ENCODE peak calls at places on chromosome 5, in seven cellular contexts. One of them, this sample, is unnamed.

GRCh38 chr5:150105898-150106615 is 19.7 kb upstream of the CSF1R start:
- DNase-seq in NT2/D1: no peak
- DNase-seq in stimulated activated CD8-positive, alpha-beta memory T cell treated with anti-CD3 and anti-CD28 coated beads, Interleukin-7, amount 100 ng/mL, for 24 hours: no peak
- DNase-seq in heart right ventricle: no peak
- DNase-seq in ELF-1: no peak
- DNase-seq in CD4-positive, alpha-beta T cell: no peak
- DNase-seq in NCI-H1105: no peak
- DNase-seq in this sample: no peak

GRCh38 chr5:71633255-71634155 is 46.4 kb downstream of the MCCC2 start:
- DNase-seq in NT2/D1: no peak
- DNase-seq in stimulated activated CD8-positive, alpha-beta memory T cell treated with anti-CD3 and anti-CD28 coated beads, Interleukin-7, amount 100 ng/mL, for 24 hours: no peak
- DNase-seq in heart right ventricle: no peak
- DNase-seq in ELF-1: no peak
- DNase-seq in CD4-positive, alpha-beta T cell: no peak
- DNase-seq in NCI-H1105: no peak
- DNase-seq in this sample: no peak

GRCh38 chr5:115962565-115963402 is 509 bp downstream of the LVRN start:
- DNase-seq in NT2/D1: no peak
- DNase-seq in stimulated activated CD8-positive, alpha-beta memory T cell treated with anti-CD3 and anti-CD28 coated beads, Interleukin-7, amount 100 ng/mL, for 24 hours: no peak
- DNase-seq in heart right ventricle: peak
- DNase-seq in ELF-1: peak
- DNase-seq in CD4-positive, alpha-beta T cell: no peak
- DNase-seq in NCI-H1105: no peak
- DNase-seq in this sample: no peak

GRCh38 chr5:113117543-113118110 is 141.0 kb downstream of the DCP2 start:
- DNase-seq in NT2/D1: no peak
- DNase-seq in stimulated activated CD8-positive, alpha-beta memory T cell treated with anti-CD3 and anti-CD28 coated beads, Interleukin-7, amount 100 ng/mL, for 24 hours: no peak
- DNase-seq in heart right ventricle: no peak
- DNase-seq in ELF-1: no peak
- DNase-seq in CD4-positive, alpha-beta T cell: no peak
- DNase-seq in NCI-H1105: no peak
- DNase-seq in this sample: no peak

GRCh38 chr5:75052461-75053285 is at the start of gene GCNT4:
- DNase-seq in NT2/D1: no peak
- DNase-seq in stimulated activated CD8-positive, alpha-beta memory T cell treated with anti-CD3 and anti-CD28 coated beads, Interleukin-7, amount 100 ng/mL, for 24 hours: no peak
- DNase-seq in heart right ventricle: peak
- DNase-seq in ELF-1: peak
- DNase-seq in CD4-positive, alpha-beta T cell: peak
- DNase-seq in NCI-H1105: no peak
- DNase-seq in this sample: no peak

GRCh38 chr5:140372971-140373487 is 13.0 kb downstream of the SLC4A9 start:
- DNase-seq in NT2/D1: peak
- DNase-seq in stimulated activated CD8-positive, alpha-beta memory T cell treated with anti-CD3 and anti-CD28 coated beads, Interleukin-7, amount 100 ng/mL, for 24 hours: peak
- DNase-seq in heart right ventricle: peak
- DNase-seq in ELF-1: peak
- DNase-seq in CD4-positive, alpha-beta T cell: peak
- DNase-seq in NCI-H1105: peak
- DNase-seq in this sample: peak

GRCh38 chr5:139684881-139685749 is 37.0 kb downstream of the CXXC5 start:
- DNase-seq in NT2/D1: no peak
- DNase-seq in stimulated activated CD8-positive, alpha-beta memory T cell treated with anti-CD3 and anti-CD28 coated beads, Interleukin-7, amount 100 ng/mL, for 24 hours: no peak
- DNase-seq in heart right ventricle: no peak
- DNase-seq in ELF-1: no peak
- DNase-seq in CD4-positive, alpha-beta T cell: no peak
- DNase-seq in NCI-H1105: no peak
- DNase-seq in this sample: no peak

GRCh38 chr5:14893351-14893750 is 21.8 kb upstream of the ANKH start:
- DNase-seq in NT2/D1: no peak
- DNase-seq in stimulated activated CD8-positive, alpha-beta memory T cell treated with anti-CD3 and anti-CD28 coated beads, Interleukin-7, amount 100 ng/mL, for 24 hours: no peak
- DNase-seq in heart right ventricle: no peak
- DNase-seq in ELF-1: no peak
- DNase-seq in CD4-positive, alpha-beta T cell: no peak
- DNase-seq in NCI-H1105: no peak
- DNase-seq in this sample: no peak

GRCh38 chr5:87354496-87354895 is 58.2 kb downstream of the CCNH start:
- DNase-seq in NT2/D1: no peak
- DNase-seq in stimulated activated CD8-positive, alpha-beta memory T cell treated with anti-CD3 and anti-CD28 coated beads, Interleukin-7, amount 100 ng/mL, for 24 hours: no peak
- DNase-seq in heart right ventricle: no peak
- DNase-seq in ELF-1: no peak
- DNase-seq in CD4-positive, alpha-beta T cell: no peak
- DNase-seq in NCI-H1105: no peak
- DNase-seq in this sample: no peak

GRCh38 chr5:147576646-147577535 is 67.0 kb upstream of the DPYSL3 start:
- DNase-seq in NT2/D1: no peak
- DNase-seq in stimulated activated CD8-positive, alpha-beta memory T cell treated with anti-CD3 and anti-CD28 coated beads, Interleukin-7, amount 100 ng/mL, for 24 hours: peak
- DNase-seq in heart right ventricle: peak
- DNase-seq in ELF-1: peak
- DNase-seq in CD4-positive, alpha-beta T cell: no peak
- DNase-seq in NCI-H1105: no peak
- DNase-seq in this sample: no peak

GRCh38 chr5:113182658-113183344 is 206.2 kb downstream of the DCP2 start:
- DNase-seq in NT2/D1: no peak
- DNase-seq in stimulated activated CD8-positive, alpha-beta memory T cell treated with anti-CD3 and anti-CD28 coated beads, Interleukin-7, amount 100 ng/mL, for 24 hours: no peak
- DNase-seq in heart right ventricle: no peak
- DNase-seq in ELF-1: no peak
- DNase-seq in CD4-positive, alpha-beta T cell: no peak
- DNase-seq in NCI-H1105: no peak
- DNase-seq in this sample: no peak

GRCh38 chr5:35856186-35857003 is at the start of gene IL7R:
- DNase-seq in NT2/D1: no peak
- DNase-seq in stimulated activated CD8-positive, alpha-beta memory T cell treated with anti-CD3 and anti-CD28 coated beads, Interleukin-7, amount 100 ng/mL, for 24 hours: no peak
- DNase-seq in heart right ventricle: no peak
- DNase-seq in ELF-1: no peak
- DNase-seq in CD4-positive, alpha-beta T cell: no peak
- DNase-seq in NCI-H1105: no peak
- DNase-seq in this sample: no peak

GRCh38 chr5:42993516-42994284 is 46.4 kb downstream of the ANXA2R start:
- DNase-seq in NT2/D1: no peak
- DNase-seq in stimulated activated CD8-positive, alpha-beta memory T cell treated with anti-CD3 and anti-CD28 coated beads, Interleukin-7, amount 100 ng/mL, for 24 hours: no peak
- DNase-seq in heart right ventricle: no peak
- DNase-seq in ELF-1: peak
- DNase-seq in CD4-positive, alpha-beta T cell: peak
- DNase-seq in NCI-H1105: no peak
- DNase-seq in this sample: no peak

GRCh38 chr5:137142371-137143243 is 356.5 kb downstream of the SPOCK1 start:
- DNase-seq in NT2/D1: no peak
- DNase-seq in stimulated activated CD8-positive, alpha-beta memory T cell treated with anti-CD3 and anti-CD28 coated beads, Interleukin-7, amount 100 ng/mL, for 24 hours: no peak
- DNase-seq in heart right ventricle: peak
- DNase-seq in ELF-1: no peak
- DNase-seq in CD4-positive, alpha-beta T cell: no peak
- DNase-seq in NCI-H1105: no peak
- DNase-seq in this sample: no peak

GRCh38 chr5:64502181-64502580 is 3.6 kb upstream of the RGS7BP start:
- DNase-seq in NT2/D1: peak
- DNase-seq in stimulated activated CD8-positive, alpha-beta memory T cell treated with anti-CD3 and anti-CD28 coated beads, Interleukin-7, amount 100 ng/mL, for 24 hours: no peak
- DNase-seq in heart right ventricle: no peak
- DNase-seq in ELF-1: no peak
- DNase-seq in CD4-positive, alpha-beta T cell: no peak
- DNase-seq in NCI-H1105: no peak
- DNase-seq in this sample: no peak

GRCh38 chr5:113020461-113021273 is 44.1 kb downstream of the DCP2 start:
- DNase-seq in NT2/D1: no peak
- DNase-seq in stimulated activated CD8-positive, alpha-beta memory T cell treated with anti-CD3 and anti-CD28 coated beads, Interleukin-7, amount 100 ng/mL, for 24 hours: no peak
- DNase-seq in heart right ventricle: no peak
- DNase-seq in ELF-1: no peak
- DNase-seq in CD4-positive, alpha-beta T cell: peak
- DNase-seq in NCI-H1105: no peak
- DNase-seq in this sample: no peak

GRCh38 chr5:16579142-16579541 is 37.7 kb downstream of the RETREG1 start:
- DNase-seq in NT2/D1: no peak
- DNase-seq in stimulated activated CD8-positive, alpha-beta memory T cell treated with anti-CD3 and anti-CD28 coated beads, Interleukin-7, amount 100 ng/mL, for 24 hours: no peak
- DNase-seq in heart right ventricle: peak
- DNase-seq in ELF-1: no peak
- DNase-seq in CD4-positive, alpha-beta T cell: no peak
- DNase-seq in NCI-H1105: no peak
- DNase-seq in this sample: no peak

GRCh38 chr5:66329078-66329477 is 185.0 kb downstream of the SREK1 start:
- DNase-seq in NT2/D1: no peak
- DNase-seq in stimulated activated CD8-positive, alpha-beta memory T cell treated with anti-CD3 and anti-CD28 coated beads, Interleukin-7, amount 100 ng/mL, for 24 hours: no peak
- DNase-seq in heart right ventricle: no peak
- DNase-seq in ELF-1: no peak
- DNase-seq in CD4-positive, alpha-beta T cell: no peak
- DNase-seq in NCI-H1105: no peak
- DNase-seq in this sample: no peak

GRCh38 chr5:160083012-160083436 is 36.2 kb downstream of the PWWP2A start:
- DNase-seq in NT2/D1: no peak
- DNase-seq in stimulated activated CD8-positive, alpha-beta memory T cell treated with anti-CD3 and anti-CD28 coated beads, Interleukin-7, amount 100 ng/mL, for 24 hours: no peak
- DNase-seq in heart right ventricle: no peak
- DNase-seq in ELF-1: no peak
- DNase-seq in CD4-positive, alpha-beta T cell: no peak
- DNase-seq in NCI-H1105: no peak
- DNase-seq in this sample: no peak

GRCh38 chr5:76715484-76715733 is 517 bp upstream of the F2R start:
- DNase-seq in NT2/D1: no peak
- DNase-seq in stimulated activated CD8-positive, alpha-beta memory T cell treated with anti-CD3 and anti-CD28 coated beads, Interleukin-7, amount 100 ng/mL, for 24 hours: no peak
- DNase-seq in heart right ventricle: no peak
- DNase-seq in ELF-1: no peak
- DNase-seq in CD4-positive, alpha-beta T cell: no peak
- DNase-seq in NCI-H1105: no peak
- DNase-seq in this sample: no peak

GRCh38 chr5:172833372-172833690 is 720 bp upstream of the ERGIC1 start:
- DNase-seq in NT2/D1: no peak
- DNase-seq in stimulated activated CD8-positive, alpha-beta memory T cell treated with anti-CD3 and anti-CD28 coated beads, Interleukin-7, amount 100 ng/mL, for 24 hours: no peak
- DNase-seq in heart right ventricle: no peak
- DNase-seq in ELF-1: no peak
- DNase-seq in CD4-positive, alpha-beta T cell: no peak
- DNase-seq in NCI-H1105: no peak
- DNase-seq in this sample: no peak

GRCh38 chr5:139392678-139393496 is 2.0 kb downstream of the PROB1 start:
- DNase-seq in NT2/D1: no peak
- DNase-seq in stimulated activated CD8-positive, alpha-beta memory T cell treated with anti-CD3 and anti-CD28 coated beads, Interleukin-7, amount 100 ng/mL, for 24 hours: peak
- DNase-seq in heart right ventricle: peak
- DNase-seq in ELF-1: peak
- DNase-seq in CD4-positive, alpha-beta T cell: peak
- DNase-seq in NCI-H1105: no peak
- DNase-seq in this sample: no peak

GRCh38 chr5:1754531-1755220 is 45.0 kb downstream of the MRPL36 start:
- DNase-seq in NT2/D1: no peak
- DNase-seq in stimulated activated CD8-positive, alpha-beta memory T cell treated with anti-CD3 and anti-CD28 coated beads, Interleukin-7, amount 100 ng/mL, for 24 hours: no peak
- DNase-seq in heart right ventricle: no peak
- DNase-seq in ELF-1: no peak
- DNase-seq in CD4-positive, alpha-beta T cell: no peak
- DNase-seq in NCI-H1105: no peak
- DNase-seq in this sample: no peak

GRCh38 chr5:59279979-59280378 is 613.5 kb downstream of the PDE4D start:
- DNase-seq in NT2/D1: no peak
- DNase-seq in stimulated activated CD8-positive, alpha-beta memory T cell treated with anti-CD3 and anti-CD28 coated beads, Interleukin-7, amount 100 ng/mL, for 24 hours: no peak
- DNase-seq in heart right ventricle: no peak
- DNase-seq in ELF-1: no peak
- DNase-seq in CD4-positive, alpha-beta T cell: no peak
- DNase-seq in NCI-H1105: no peak
- DNase-seq in this sample: no peak

GRCh38 chr5:80406980-80407734 is 707 bp upstream of the ZFYVE16 start:
- DNase-seq in NT2/D1: no peak
- DNase-seq in stimulated activated CD8-positive, alpha-beta memory T cell treated with anti-CD3 and anti-CD28 coated beads, Interleukin-7, amount 100 ng/mL, for 24 hours: no peak
- DNase-seq in heart right ventricle: peak
- DNase-seq in ELF-1: peak
- DNase-seq in CD4-positive, alpha-beta T cell: no peak
- DNase-seq in NCI-H1105: no peak
- DNase-seq in this sample: no peak

This sample was measured in NCI-H1048.